ENCODE peak calls at places on chromosomes 4 and X, in nine cellular contexts. W is HTR-8/SVneo, F is nephron progenitor cell, C is fibroblast of mammary gland, D is HS-5, H is lower lobe of right lung, I is H7, M is heart left ventricle, O is Ammon's horn. Y is an unnamed sample.

GRCh38 chr4:2637956-2638552 is 101.6 kb downstream of the FAM193A start:
- DNase-seq in F (no peak), I (no peak), W (no peak), D (no peak), H (peak), M (no peak), C (no peak), O (no peak), Y (no peak)

GRCh38 chrX:39689374-39690104 is 408.2 kb downstream of the BCOR start:
- DNase-seq in W (no peak), D (no peak), H (no peak), C (no peak), O (no peak), I (peak), M (no peak), F (no peak), Y (no peak)

GRCh38 chr4:14924945-14925344 is 77.3 kb upstream of the CPEB2 start:
- DNase-seq in M (no peak), I (no peak), O (no peak), F (no peak), H (no peak), C (no peak), D (no peak), W (no peak), Y (no peak)

GRCh38 chr4:108008721-108009120 is 19.0 kb downstream of the HADH start:
- DNase-seq in M (no peak), D (peak), H (no peak), I (no peak), W (no peak), O (no peak), C (peak), F (no peak), Y (no peak)

GRCh38 chrX:139795196-139795595 is 87.2 kb upstream of the MCF2 start:
- DNase-seq in I (no peak), C (no peak), H (no peak), D (no peak), O (no peak), M (no peak), F (no peak), W (no peak), Y (no peak)

GRCh38 chr4:82780398-82781231 is 18.0 kb downstream of the SCD5 start:
- DNase-seq in W (no peak), H (peak), O (peak), D (no peak), F (no peak), I (no peak), C (peak), M (peak), Y (no peak)

GRCh38 chrX:17629519-17629918 is 107.8 kb upstream of the SCML1 start:
- DNase-seq in F (no peak), C (no peak), D (no peak), M (no peak), W (no peak), I (no peak), H (no peak), O (no peak), Y (no peak)

GRCh38 chr4:89788243-89789072 is 48.5 kb downstream of the SNCA start:
- DNase-seq in M (peak), O (no peak), D (no peak), C (peak), F (peak), I (no peak), H (no peak), W (no peak), Y (no peak)

GRCh38 chr4:85603437-85604336 is 128.7 kb downstream of the ARHGAP24 start:
- DNase-seq in F (no peak), O (no peak), H (no peak), I (no peak), M (no peak), C (peak), D (no peak), W (peak), Y (no peak)

GRCh38 chr4:190018201-190018920 is 8.7 kb downstream of the FRG2 start:
- DNase-seq in W (no peak), D (no peak), H (no peak), M (no peak), F (no peak), C (no peak), O (no peak), I (peak), Y (no peak)

GRCh38 chr4:42488114-42488513 is 90.8 kb downstream of the SHISA3 start:
- DNase-seq in I (no peak), W (no peak), O (no peak), H (no peak), C (no peak), F (no peak), M (no peak), D (no peak), Y (no peak)

GRCh38 chrX:10098235-10098819 is 58.4 kb upstream of the CLCN4 start:
- DNase-seq in C (peak), H (no peak), I (no peak), W (no peak), D (no peak), O (no peak), F (no peak), M (no peak), Y (peak)

GRCh38 chr4:1693131-1693896 is 9.2 kb upstream of the FAM53A start:
- DNase-seq in C (peak), W (peak), D (no peak), I (peak), F (peak), H (peak), M (peak), O (peak), Y (peak)

GRCh38 chrX:138709886-138710285 is 1.6 kb downstream of the FGF13 start:
- DNase-seq in F (peak), H (no peak), D (no peak), I (peak), W (no peak), C (no peak), M (no peak), O (no peak), Y (no peak)

GRCh38 chr4:142222127-142222526 is 585.7 kb downstream of the IL15 start:
- DNase-seq in C (no peak), H (no peak), D (no peak), W (no peak), I (no peak), O (no peak), F (no peak), M (no peak), Y (no peak)

GRCh38 chrX:149512225-149512885 is 7.2 kb upstream of the IDS start:
- DNase-seq in M (peak), D (no peak), W (no peak), F (peak), H (peak), O (peak), I (peak), C (peak), Y (peak)

GRCh38 chrX:23766650-23767551 is 16.1 kb upstream of the SAT1 start:
- DNase-seq in W (no peak), F (peak), D (no peak), I (no peak), M (no peak), H (no peak), C (no peak), O (no peak), Y (no peak)

GRCh38 chrX:48911407-48912182 is at the start of gene SLC35A2:
- DNase-seq in F (peak), C (peak), W (peak), H (peak), I (peak), O (peak), D (no peak), M (peak), Y (peak)

GRCh38 chr4:119038465-119038864 is 97.2 kb upstream of the MYOZ2 start:
- DNase-seq in O (no peak), H (no peak), D (no peak), I (no peak), C (peak), M (no peak), F (no peak), W (no peak), Y (no peak)

GRCh38 chrX:135384161-135384836 is 37.4 kb upstream of the SMIM10L2A start:
- DNase-seq in D (no peak), F (no peak), W (no peak), H (no peak), M (no peak), C (no peak), O (no peak), I (no peak), Y (peak)

GRCh38 chrX:125295337-125295736 is 24.3 kb upstream of the TEX13C start:
- DNase-seq in C (no peak), H (no peak), M (no peak), F (no peak), O (no peak), I (no peak), D (no peak), W (no peak), Y (no peak)

GRCh38 chr4:80171251-80171650 is 26.1 kb upstream of the PRDM8 start:
- DNase-seq in M (no peak), H (no peak), F (no peak), O (no peak), C (peak), D (no peak), I (no peak), W (no peak), Y (peak)

GRCh38 chr4:76301068-76301774 is 5.3 kb upstream of the STBD1 start:
- DNase-seq in I (no peak), C (peak), O (no peak), D (peak), W (peak), H (no peak), M (no peak), F (no peak), Y (peak)

GRCh38 chrX:86806786-86807185 is 658.5 kb downstream of the DACH2 start:
- DNase-seq in D (no peak), O (no peak), C (peak), I (peak), F (peak), W (no peak), M (no peak), H (no peak), Y (peak)

GRCh38 chr4:75512336-75513211 is 1.6 kb downstream of the RCHY1 start:
- DNase-seq in M (no peak), F (no peak), C (peak), D (peak), W (peak), O (no peak), H (no peak), I (no peak), Y (peak)

GRCh38 chr4:105894570-105895323 is 524 bp upstream of the NPNT start:
- DNase-seq in C (no peak), I (peak), H (peak), O (no peak), W (no peak), D (no peak), F (no peak), M (peak), Y (no peak)

GRCh38 chr4:33714971-33715370 is 2529.3 kb downstream of the ARAP2 start:
- DNase-seq in F (no peak), I (no peak), C (no peak), H (no peak), W (no peak), O (no peak), D (no peak), M (no peak), Y (no peak)

GRCh38 chr4:85420831-85421230 is 54.1 kb upstream of the ARHGAP24 start:
- DNase-seq in D (no peak), H (no peak), M (no peak), O (no peak), C (no peak), I (no peak), F (peak), W (no peak), Y (no peak)

GRCh38 chr4:37685726-37686372 is 327 bp downstream of the RELL1 start:
- DNase-seq in W (no peak), F (no peak), I (peak), C (no peak), O (peak), M (peak), H (no peak), D (no peak), Y (peak)

GRCh38 chrX:22246620-22247019 is 26.1 kb upstream of the CBLL2 start:
- DNase-seq in D (peak), I (no peak), C (peak), W (no peak), H (no peak), O (no peak), M (no peak), F (no peak), Y (no peak)

GRCh38 chr4:163923092-163923491 is 428.6 kb downstream of the TMA16 start:
- DNase-seq in H (no peak), D (no peak), W (no peak), O (no peak), C (no peak), I (no peak), F (no peak), M (no peak), Y (no peak)

GRCh38 chr4:176309046-176309445 is 10.7 kb upstream of the SPCS3 start:
- DNase-seq in H (no peak), M (no peak), C (no peak), D (no peak), O (no peak), I (no peak), F (no peak), W (no peak), Y (no peak)

GRCh38 chr4:108849611-108850406 is 87.0 kb upstream of the ETNPPL start:
- DNase-seq in C (peak), F (no peak), D (peak), H (no peak), O (no peak), M (no peak), W (peak), I (no peak), Y (no peak)

Y was measured in CD4-positive, CD25-positive, alpha-beta regulatory T cell.